ENCODE peak calls at places on chromosomes 6 and 20, in five cellular contexts. P is psoas muscle, M is BJ, X is fibroblast of pulmonary artery, C is fibroblast of mammary gland. T is an unnamed sample.

GRCh38 chr20:63499333-63499969 is 568 bp upstream of the EEF1A2 start:
- DNase-seq in C (no peak), M (no peak), X (no peak), P (no peak), T (no peak)

GRCh38 chr20:3000852-3001523 is 42.4 kb upstream of the GNRH2 start:
- DNase-seq in P (no peak), M (no peak), X (peak; percentile 77), C (peak; percentile 80), T (peak; percentile 28)

GRCh38 chr6:125950293-125950692 is 6.3 kb upstream of the HINT3 start:
- DNase-seq in C (peak; percentile 70), M (peak; percentile 41), X (peak; percentile 64), P (no peak), T (peak; percentile 84)

GRCh38 chr6:15479761-15480160 is 183.1 kb downstream of the DTNBP1 start:
- DNase-seq in P (no peak), M (no peak), C (no peak), X (no peak), T (peak; percentile 51)

GRCh38 chr20:48773837-48774418 is 53.9 kb downstream of the PREX1 start:
- DNase-seq in P (no peak), X (no peak), M (no peak), C (peak; percentile 7), T (peak; percentile 40)

GRCh38 chr6:78483141-78483540 is 384.2 kb upstream of the IRAK1BP1 start:
- DNase-seq in X (no peak), C (no peak), P (no peak), M (no peak), T (no peak)

GRCh38 chr6:131636880-131637792 is at the start of gene ENPP3:
- DNase-seq in C (peak; percentile 14), X (peak; percentile 29), M (no peak), P (no peak), T (peak; percentile 22)

GRCh38 chr6:5744497-5744896 is 262.2 kb downstream of the NRN1 start:
- DNase-seq in M (no peak), P (no peak), X (no peak), C (no peak), T (no peak)

GRCh38 chr6:37373822-37374514 is 20.2 kb downstream of the RNF8 start:
- DNase-seq in X (peak; percentile 48), C (no peak), P (no peak), M (no peak), T (peak; percentile 13)

GRCh38 chr6:33732819-33733218 is 13.9 kb downstream of the IP6K3 start:
- DNase-seq in P (no peak), C (no peak), X (no peak), M (no peak), T (peak; percentile 65)

GRCh38 chr6:53320964-53321363 is 27.8 kb downstream of the ELOVL5 start:
- DNase-seq in X (no peak), C (peak; percentile 43), P (no peak), M (no peak), T (peak; percentile 30)

GRCh38 chr6:75266716-75267291 is 17.8 kb downstream of the TMEM30A start:
- DNase-seq in C (peak; percentile 77), P (no peak), M (no peak), X (peak; percentile 77), T (peak; percentile 72)

GRCh38 chr6:90429713-90430112 is 133.1 kb upstream of the BACH2 start:
- DNase-seq in X (peak; percentile 20), P (no peak), C (peak; percentile 34), M (no peak), T (peak; percentile 19)

GRCh38 chr6:97703661-97704060 is 420.6 kb upstream of the MMS22L start:
- DNase-seq in M (no peak), P (no peak), X (no peak), C (no peak), T (no peak)

GRCh38 chr6:75611011-75611701 is 9.5 kb downstream of the SENP6 start:
- DNase-seq in C (peak; percentile 32), X (no peak), M (no peak), P (no peak), T (peak; percentile 57)

GRCh38 chr20:45934046-45934586 is 367 bp upstream of the PCIF1 start:
- DNase-seq in P (peak; percentile 77), C (peak; percentile 35), X (peak; percentile 57), M (no peak), T (no peak)

GRCh38 chr20:57957397-57958049 is 247.7 kb upstream of the PMEPA1 start:
- DNase-seq in C (no peak), M (peak; percentile 91), P (no peak), X (no peak), T (peak; percentile 78)

GRCh38 chr20:18879262-18879661 is 65.7 kb downstream of the SCP2D1 start:
- DNase-seq in M (no peak), X (no peak), P (no peak), C (no peak), T (no peak)

GRCh38 chr20:10848810-10849370 is 175.1 kb upstream of the JAG1 start:
- DNase-seq in M (peak; percentile 58), C (peak; percentile 94), X (peak; percentile 95), P (no peak), T (peak; percentile 88)

GRCh38 chr20:24149881-24150307 is 161.3 kb upstream of the GGTLC1 start:
- DNase-seq in P (no peak), C (no peak), X (no peak), M (no peak), T (no peak)

GRCh38 chr20:57122481-57123138 is 143.8 kb downstream of the BMP7 start:
- DNase-seq in M (no peak), X (no peak), C (no peak), P (no peak), T (no peak)

GRCh38 chr20:64156886-64157875 is 7.1 kb upstream of the MYT1 start:
- DNase-seq in M (no peak), C (no peak), P (no peak), X (no peak), T (no peak)

GRCh38 chr20:52193133-52193532 is 1.6 kb upstream of the ZFP64 start:
- DNase-seq in X (no peak), C (no peak), P (no peak), M (no peak), T (no peak)

GRCh38 chr20:48635791-48636267 is 192.0 kb downstream of the PREX1 start:
- DNase-seq in X (peak; percentile 63), C (peak; percentile 33), M (no peak), P (peak; percentile 43), T (peak; percentile 28)

GRCh38 chr20:31700747-31701146 is 21.9 kb downstream of the BCL2L1 start:
- DNase-seq in X (no peak), P (no peak), M (no peak), C (no peak), T (no peak)

GRCh38 chr20:49570828-49571552 is 3.1 kb upstream of the PTGIS start:
- DNase-seq in M (no peak), X (peak; percentile 63), C (peak; percentile 62), P (no peak), T (no peak)

GRCh38 chr6:35663001-35663400 is 25.7 kb downstream of the FKBP5 start:
- DNase-seq in P (no peak), M (no peak), X (no peak), C (peak; percentile 33), T (no peak)

GRCh38 chr6:36129889-36130671 is at the start of gene MAPK13:
- DNase-seq in C (peak; percentile 66), M (no peak), P (no peak), X (peak; percentile 29), T (peak; percentile 36)

GRCh38 chr6:35140991-35141720 is at the start of gene TCP11:
- DNase-seq in C (no peak), P (peak; percentile 49), X (no peak), M (no peak), T (no peak)

GRCh38 chr6:2753116-2753489 is 2.4 kb upstream of the MYLK4 start:
- DNase-seq in P (no peak), M (no peak), C (no peak), X (no peak), T (no peak)

DNA sequence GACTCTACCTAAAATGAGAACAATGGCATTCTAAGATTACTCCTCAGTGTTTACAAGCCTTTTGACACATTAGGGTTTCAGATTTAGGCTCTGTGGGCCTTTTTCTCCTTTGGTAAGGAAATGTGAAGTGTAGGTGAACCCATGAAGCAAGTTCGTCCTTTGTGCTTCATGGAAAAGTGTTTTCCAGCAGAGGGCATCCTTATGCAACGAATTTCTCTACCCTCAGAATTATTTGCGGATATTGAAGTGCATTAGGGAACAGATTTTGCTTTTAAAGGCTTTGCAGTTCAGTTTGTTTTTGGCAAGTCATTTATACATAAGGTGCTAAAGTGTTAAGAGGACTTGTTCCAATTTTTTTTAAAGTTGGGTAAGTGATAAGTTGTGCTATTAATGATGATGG is 55.7 kb upstream of the FERMT1 start:
- DNase-seq in M (no peak), C (peak; percentile 34), P (no peak), X (peak; percentile 69), T (peak; percentile 54)
- TF ChIP-seq CTCF in M (peak; percentile 36), C (peak; percentile 39), P (no peak), X (peak; percentile 58), T (peak; percentile 38)

GRCh38 chr6:27679308-27679967 is 206.5 kb upstream of the ZNF184 start:
- DNase-seq in X (no peak), M (no peak), P (no peak), C (no peak), T (no peak)
- H3K4me3 ChIP-seq in X (peak overlapping the region; percentile 17), M (no peak overlapping the region), P (no peak overlapping the region), C (peak overlapping the region; percentile 40), T (no peak overlapping the region)

DNA sequence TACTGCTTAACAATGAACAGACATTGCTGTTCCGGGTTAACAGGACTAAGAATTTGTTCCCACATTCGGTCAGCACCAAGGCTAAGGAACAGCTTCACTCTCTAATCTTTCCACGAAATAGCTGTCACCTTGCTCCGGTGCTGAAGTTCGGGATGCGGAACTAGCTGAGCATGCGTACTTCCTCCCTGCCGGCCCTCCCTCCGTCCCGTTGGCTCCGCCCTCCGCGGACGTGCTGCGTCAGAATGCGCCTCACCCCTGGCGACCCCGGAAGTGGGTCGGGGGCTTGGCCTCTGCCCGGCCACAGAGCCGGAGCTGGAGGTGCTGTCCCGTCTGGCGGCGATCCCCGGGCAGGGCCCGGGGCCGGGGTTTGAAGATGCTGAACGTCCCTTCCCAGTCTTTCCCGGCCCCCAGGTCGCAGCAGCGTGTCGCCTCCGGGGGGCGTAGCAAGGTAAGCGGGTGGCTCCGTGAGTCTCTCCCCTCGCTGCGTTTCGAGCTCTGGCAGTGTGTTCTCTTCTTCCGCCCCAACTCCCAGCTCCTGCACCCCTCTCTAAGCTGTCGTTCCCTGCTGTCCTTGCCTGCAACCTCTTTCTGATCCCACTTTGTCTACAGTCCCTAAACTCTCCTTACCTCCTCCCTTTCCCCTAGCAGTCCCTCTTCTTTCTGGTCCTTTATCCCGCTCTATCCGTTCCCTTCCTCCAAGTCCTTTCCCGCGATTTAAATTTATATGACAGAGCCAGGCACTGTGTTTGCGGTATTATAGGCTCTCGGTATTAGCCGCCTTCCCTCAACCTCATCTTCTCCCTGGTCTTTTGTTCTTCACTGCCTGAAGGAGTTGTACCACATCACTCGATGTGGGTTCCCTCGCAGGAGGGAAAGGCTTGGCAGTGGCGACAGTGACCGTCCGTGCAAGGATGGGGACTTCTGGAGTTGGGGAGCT is at the start of gene CYB5R4:
- DNase-seq in P (peak; percentile 94), C (peak; percentile 95), M (peak; percentile 67), X (peak; percentile 97), T (peak; percentile 98)
- TF ChIP-seq CTCF in P (peak; percentile 39), C (peak; percentile 38), M (peak; percentile 65), X (peak; percentile 49), T (peak; percentile 49)

GRCh38 chr6:133754298-133754697 is 134.6 kb upstream of the TCF21 start:
- DNase-seq in X (no peak), P (no peak), C (no peak), M (no peak), T (no peak)
- H3K4me3 ChIP-seq in X (no peak overlapping the region), P (no peak overlapping the region), C (no peak overlapping the region), M (no peak overlapping the region), T (no peak overlapping the region)